ENCODE peak calls at places on chromosome 11, in six cellular contexts. K, G, V, D, R and Z are unnamed samples.

GRCh38 chr11:118164885-118165284 is 11.6 kb downstream of the SCN2B start:
- DNase-seq in R (no peak), K (no peak), G (no peak), D (no peak), V (no peak), Z (no peak)

GRCh38 chr11:83724704-83725114 is 438.5 kb upstream of the CCDC90B start:
- DNase-seq in R (no peak), V (peak), G (peak), K (no peak), D (no peak), Z (no peak)

GRCh38 chr11:1834791-1835670 is at the start of gene SYT8:
- DNase-seq in G (no peak), D (no peak), K (no peak), R (peak), V (no peak), Z (no peak)

GRCh38 chr11:2885676-2886081 is at the start of gene CDKN1C:
- DNase-seq in R (peak), G (peak), V (peak), D (peak), K (peak), Z (no peak)

GRCh38 chr11:69110451-69110850 is 45.3 kb upstream of the SMIM38 start:
- DNase-seq in G (no peak), R (no peak), V (no peak), D (no peak), K (no peak), Z (no peak)

GRCh38 chr11:36300651-36301050 is 4.6 kb downstream of the PRR5L start:
- DNase-seq in K (no peak), R (peak), D (no peak), G (no peak), V (peak), Z (no peak)

GRCh38 chr11:62710001-62710345 is 2.5 kb downstream of the GNG3 start:
- DNase-seq in R (peak), G (peak), D (peak), K (no peak), V (peak), Z (no peak)

GRCh38 chr11:91326280-91326679 is 898.3 kb upstream of the FAT3 start:
- DNase-seq in D (no peak), R (no peak), K (no peak), V (no peak), G (no peak), Z (no peak)

GRCh38 chr11:44590769-44591168 is 25.3 kb downstream of the CD82 start:
- DNase-seq in G (no peak), R (no peak), V (no peak), D (no peak), K (no peak), Z (no peak)

GRCh38 chr11:111421251-111421650 is 42.2 kb upstream of the POU2AF1 start:
- DNase-seq in R (no peak), K (no peak), D (no peak), G (no peak), V (no peak), Z (no peak)

GRCh38 chr11:101880208-101880607 is 34.6 kb upstream of the CEP126 start:
- DNase-seq in V (peak), R (peak), K (no peak), G (peak), D (peak), Z (no peak)

GRCh38 chr11:20162824-20163777 is 2.8 kb upstream of the DBX1 start:
- DNase-seq in G (peak), V (peak), D (no peak), K (no peak), R (no peak), Z (no peak)

GRCh38 chr11:14244926-14245325 is 114.1 kb downstream of the RRAS2 start:
- DNase-seq in V (no peak), D (no peak), K (no peak), R (no peak), G (no peak), Z (no peak)

GRCh38 chr11:130418210-130418609 is 10.2 kb downstream of the ADAMTS8 start:
- DNase-seq in G (no peak), D (no peak), K (no peak), R (no peak), V (no peak), Z (no peak)

GRCh38 chr11:68308068-68308467 is 4.3 kb upstream of the LRP5 start:
- DNase-seq in K (no peak), R (no peak), V (no peak), G (no peak), D (no peak), Z (no peak)

GRCh38 chr11:64918056-64918455 is 1.0 kb upstream of the ATG2A start:
- DNase-seq in K (no peak), G (no peak), R (no peak), D (peak), V (peak), Z (no peak)

GRCh38 chr11:115488945-115489344 is 15.3 kb downstream of the CADM1 start:
- DNase-seq in D (no peak), V (no peak), G (no peak), K (no peak), R (no peak), Z (no peak)

GRCh38 chr11:130553306-130553705 is 104.9 kb downstream of the ADAMTS15 start:
- DNase-seq in G (no peak), R (no peak), V (peak), K (no peak), D (no peak), Z (no peak)

GRCh38 chr11:12636871-12637410 is 37.3 kb upstream of the TEAD1 start:
- DNase-seq in G (no peak), V (no peak), D (no peak), K (no peak), R (no peak), Z (no peak)

GRCh38 chr11:3158131-3158591 is 6.9 kb downstream of the OSBPL5 start:
- DNase-seq in G (no peak), V (no peak), D (no peak), R (no peak), K (no peak), Z (no peak)